ENCODE peak calls at places on chromosomes 16 and 17, in eight cellular contexts. X is NCI-H748 treated with DMSO at 0.1 percent for 48 hours; V is iris pigment epithelial cell; F is effector CD4-positive, alpha-beta T cell; Y is upper lobe of right lung; K is NAMALWA; N is tibial artery; R is amygdala. Q is an unnamed sample.

GRCh38 chr17:15422392-15422957 is 44.9 kb downstream of the CDRT4 start:
- DNase-seq in X (no peak), V (no peak), F (no peak), Y (no peak), K (no peak), N (peak; percentile 35), R (no peak), Q (no peak)

GRCh38 chr16:48081656-48082055 is 74.1 kb downstream of the ABCC12 start:
- DNase-seq in X (no peak), V (peak; percentile 88), F (no peak), Y (no peak), K (no peak), N (no peak), R (no peak), Q (no peak)

GRCh38 chr17:38559025-38559879 is 46.5 kb downstream of the SRCIN1 start:
- DNase-seq in X (peak; percentile 85), V (peak; percentile 74), F (peak; percentile 84), Y (peak; percentile 95), K (peak; percentile 87), N (peak; percentile 82), R (no peak), Q (peak; percentile 8)

GRCh38 chr17:71511266-71511995 is 609.4 kb upstream of the SOX9 start:
- DNase-seq in X (no peak), V (no peak), F (no peak), Y (no peak), K (no peak), N (no peak), R (no peak), Q (no peak)

GRCh38 chr17:9726291-9726690 is 65.1 kb downstream of the DHRS7C start:
- DNase-seq in X (no peak), V (no peak), F (no peak), Y (no peak), K (no peak), N (no peak), R (no peak), Q (no peak)

GRCh38 chr17:75830168-75831031 is 13.8 kb downstream of the UNC13D start:
- DNase-seq in X (no peak), V (no peak), F (no peak), Y (no peak), K (peak; percentile 52), N (no peak), R (no peak), Q (no peak)

GRCh38 chr17:80720624-80721577 is 176.3 kb downstream of the RPTOR start:
- DNase-seq in X (no peak), V (peak; percentile 92), F (peak; percentile 55), Y (no peak), K (no peak), N (no peak), R (no peak), Q (no peak)

GRCh38 chr16:19804538-19805323 is 79.9 kb downstream of the GPRC5B start:
- DNase-seq in X (peak; percentile 85), V (no peak), F (no peak), Y (no peak), K (no peak), N (peak; percentile 73), R (no peak), Q (peak; percentile 68)

GRCh38 chr17:79192503-79193500 is 118.2 kb downstream of the ENGASE start:
- DNase-seq in X (no peak), V (peak; percentile 22), F (no peak), Y (no peak), K (peak; percentile 19), N (no peak), R (no peak), Q (no peak)

GRCh38 chr16:86975445-86975844 is 341.7 kb downstream of the C16orf95 start:
- DNase-seq in X (no peak), V (peak; percentile 87), F (no peak), Y (peak; percentile 30), K (peak; percentile 49), N (peak; percentile 86), R (no peak), Q (no peak)

GRCh38 chr16:10368984-10369551 is 16.8 kb upstream of the ATF7IP2 start:
- DNase-seq in X (no peak), V (peak; percentile 29), F (no peak), Y (no peak), K (peak; percentile 19), N (no peak), R (no peak), Q (no peak)

GRCh38 chr17:1787301-1787902 is 25.5 kb downstream of the SERPINF1 start:
- DNase-seq in X (no peak), V (peak; percentile 96), F (no peak), Y (no peak), K (no peak), N (peak; percentile 91), R (no peak), Q (no peak)

GRCh38 chr16:78321611-78322010 is 222.2 kb downstream of the WWOX start:
- DNase-seq in X (no peak), V (no peak), F (no peak), Y (no peak), K (no peak), N (no peak), R (no peak), Q (no peak)

GRCh38 chr17:79874329-79874981 is 35.2 kb upstream of the CBX4 start:
- DNase-seq in X (no peak), V (peak; percentile 38), F (peak; percentile 9), Y (no peak), K (peak; percentile 73), N (no peak), R (no peak), Q (no peak)

GRCh38 chr17:72163474-72163873 is 42.7 kb downstream of the SOX9 start:
- DNase-seq in X (no peak), V (no peak), F (no peak), Y (no peak), K (no peak), N (no peak), R (no peak), Q (no peak)

GRCh38 chr17:1177099-1177996 is 2.4 kb downstream of the ABR start:
- DNase-seq in X (no peak), V (peak; percentile 33), F (no peak), Y (no peak), K (no peak), N (no peak), R (no peak), Q (no peak)

GRCh38 chr16:84795338-84796053 is 24.3 kb upstream of the CRISPLD2 start:
- DNase-seq in X (no peak), V (peak; percentile 93), F (no peak), Y (no peak), K (no peak), N (peak; percentile 95), R (no peak), Q (no peak)

GRCh38 chr17:53313746-53314145 is 509.0 kb upstream of the KIF2B start:
- DNase-seq in X (no peak), V (no peak), F (no peak), Y (no peak), K (peak; percentile 3), N (no peak), R (no peak), Q (no peak)

GRCh38 chr17:77772461-77772897 is 186.0 kb upstream of the TNRC6C start:
- DNase-seq in X (peak; percentile 19), V (peak; percentile 17), F (peak; percentile 53), Y (peak; percentile 80), K (peak; percentile 68), N (peak; percentile 75), R (no peak), Q (no peak)

GRCh38 chr17:55116440-55116914 is 147.9 kb downstream of the STXBP4 start:
- DNase-seq in X (no peak), V (peak; percentile 22), F (no peak), Y (no peak), K (no peak), N (no peak), R (no peak), Q (no peak)

GRCh38 chr17:63546308-63547082 is 3.8 kb upstream of the DCAF7 start:
- DNase-seq in X (no peak), V (no peak), F (no peak), Y (peak; percentile 44), K (no peak), N (peak; percentile 34), R (no peak), Q (no peak)

GRCh38 chr16:63602206-63602927 is 1519.5 kb downstream of the CDH11 start:
- DNase-seq in X (no peak), V (no peak), F (no peak), Y (no peak), K (no peak), N (no peak), R (no peak), Q (no peak)

GRCh38 chr16:70747703-70748631 is 53.0 kb downstream of the VAC14 start:
- DNase-seq in X (no peak), V (no peak), F (no peak), Y (peak; percentile 73), K (no peak), N (no peak), R (no peak), Q (no peak)

GRCh38 chr17:40325156-40326013 is 16.4 kb downstream of the RARA start:
- DNase-seq in X (no peak), V (no peak), F (peak; percentile 51), Y (no peak), K (peak; percentile 46), N (no peak), R (no peak), Q (no peak)

GRCh38 chr17:57674894-57675293 is 70.2 kb downstream of the CCDC182 start:
- DNase-seq in X (no peak), V (no peak), F (no peak), Y (no peak), K (no peak), N (peak; percentile 60), R (no peak), Q (no peak)

GRCh38 chr17:43398724-43399595 is at the start of gene ARL4D:
- DNase-seq in X (peak; percentile 56), V (peak; percentile 64), F (peak; percentile 85), Y (peak; percentile 93), K (peak; percentile 67), N (peak; percentile 94), R (peak; percentile 38), Q (no peak)

GRCh38 chr17:28738680-28739384 is 5.0 kb upstream of the TRAF4 start:
- DNase-seq in X (no peak), V (no peak), F (peak; percentile 25), Y (no peak), K (peak; percentile 87), N (peak; percentile 55), R (no peak), Q (no peak)

GRCh38 chr17:16464641-16465312 is 27.2 kb downstream of the LRRC75A start:
- DNase-seq in X (no peak), V (no peak), F (no peak), Y (no peak), K (no peak), N (no peak), R (no peak), Q (no peak)

GRCh38 chr17:56699186-56699895 is 105.8 kb downstream of the NOG start:
- DNase-seq in X (no peak), V (peak; percentile 99), F (no peak), Y (peak; percentile 72), K (no peak), N (peak; percentile 71), R (no peak), Q (no peak)

GRCh38 chr17:75455896-75456416 is 479 bp upstream of the TMEM94 start:
- DNase-seq in X (no peak), V (no peak), F (no peak), Y (no peak), K (no peak), N (no peak), R (no peak), Q (peak; percentile 11)

GRCh38 chr17:81635973-81636504 is 873 bp downstream of the NPLOC4 start:
- DNase-seq in X (no peak), V (peak; percentile 70), F (no peak), Y (no peak), K (no peak), N (no peak), R (no peak), Q (no peak)

GRCh38 chr17:15501788-15502187 is 34.4 kb upstream of the CDRT4 start:
- DNase-seq in X (no peak), V (no peak), F (no peak), Y (no peak), K (no peak), N (no peak), R (no peak), Q (no peak)

GRCh38 chr17:30222741-30223175 is 12.7 kb downstream of the SLC6A4 start:
- DNase-seq in X (no peak), V (no peak), F (no peak), Y (no peak), K (no peak), N (peak; percentile 21), R (no peak), Q (no peak)

GRCh38 chr17:48174833-48175232 is 67.3 kb downstream of the SNX11 start:
- DNase-seq in X (no peak), V (no peak), F (no peak), Y (no peak), K (no peak), N (no peak), R (no peak), Q (no peak)

Q was measured in GF-D8.